ENCODE peak calls at places on chromosome 15, in ten cellular contexts. H is HCT116, G is dorsolateral prefrontal cortex, E is astrocyte, B is left ventricle myocardium inferior, Y is colonic mucosa, S is tibial nerve, D is ovary, X is sigmoid colon, A is thyroid gland. R is an unnamed sample.

GRCh38 chr15:97598353-97598798 is 362.1 kb upstream of the ARRDC4 start:
- DNase-seq in H (peak), G (no peak), E (no peak), B (no peak), Y (no peak), S (no peak), D (no peak), X (no peak), A (no peak), R (no peak)

GRCh38 chr15:58065011-58065444 is 483 bp downstream of the ALDH1A2 start:
- DNase-seq in H (no peak), G (no peak), E (no peak), B (peak), Y (peak), S (no peak), D (peak), X (peak), A (peak), R (peak)

GRCh38 chr15:98754283-98755022 is 106.1 kb downstream of the IGF1R start:
- DNase-seq in H (no peak), G (no peak), E (peak), B (no peak), Y (no peak), S (no peak), D (no peak), X (no peak), A (peak), R (no peak)

GRCh38 chr15:74441248-74441939 is 7.6 kb upstream of the SEMA7A start:
- DNase-seq in H (no peak), G (no peak), E (no peak), B (no peak), Y (no peak), S (no peak), D (peak), X (no peak), A (no peak), R (no peak)

GRCh38 chr15:66184936-66185790 is 68.4 kb downstream of the MEGF11 start:
- DNase-seq in H (no peak), G (no peak), E (no peak), B (no peak), Y (no peak), S (no peak), D (no peak), X (no peak), A (no peak), R (no peak)

GRCh38 chr15:91548588-91548987 is 304.9 kb upstream of the SLCO3A1 start:
- DNase-seq in H (no peak), G (no peak), E (peak), B (peak), Y (no peak), S (no peak), D (no peak), X (no peak), A (no peak), R (peak)

GRCh38 chr15:69893863-69894262 is 203.9 kb downstream of the TLE3 start:
- DNase-seq in H (no peak), G (peak), E (peak), B (peak), Y (peak), S (no peak), D (no peak), X (no peak), A (no peak), R (peak)

GRCh38 chr15:83108266-83109219 is 1.1 kb downstream of the TM6SF1 start:
- DNase-seq in H (no peak), G (peak), E (no peak), B (peak), Y (peak), S (no peak), D (no peak), X (peak), A (peak), R (peak)

GRCh38 chr15:98909968-98910885 is 97.4 kb downstream of the PGPEP1L start:
- DNase-seq in H (no peak), G (no peak), E (no peak), B (no peak), Y (no peak), S (no peak), D (no peak), X (no peak), A (no peak), R (peak)

GRCh38 chr15:48177383-48177874 is 666 bp downstream of the MYEF2 start:
- DNase-seq in H (no peak), G (no peak), E (peak), B (no peak), Y (no peak), S (no peak), D (no peak), X (no peak), A (peak), R (peak)

GRCh38 chr15:89143503-89144162 is 55.4 kb downstream of the ABHD2 start:
- DNase-seq in H (no peak), G (no peak), E (peak), B (no peak), Y (no peak), S (no peak), D (no peak), X (no peak), A (no peak), R (no peak)

GRCh38 chr15:68560501-68561113 is 18.2 kb upstream of the CORO2B start:
- DNase-seq in H (no peak), G (no peak), E (no peak), B (no peak), Y (no peak), S (peak), D (no peak), X (peak), A (no peak), R (no peak)

GRCh38 chr15:74392902-74393301 is 25.5 kb upstream of the CYP11A1 start:
- DNase-seq in H (no peak), G (no peak), E (no peak), B (no peak), Y (no peak), S (no peak), D (no peak), X (no peak), A (no peak), R (no peak)

GRCh38 chr15:74616020-74616939 is 644 bp downstream of the CLK3 start:
- DNase-seq in H (no peak), G (peak), E (peak), B (peak), Y (peak), S (peak), D (peak), X (peak), A (peak), R (peak)

GRCh38 chr15:71116366-71116765 is 1.1 kb downstream of the THSD4 start:
- DNase-seq in H (no peak), G (no peak), E (no peak), B (no peak), Y (peak), S (no peak), D (no peak), X (no peak), A (no peak), R (no peak)

GRCh38 chr15:71114887-71115566 is at the start of gene THSD4:
- DNase-seq in H (no peak), G (no peak), E (peak), B (peak), Y (peak), S (peak), D (peak), X (peak), A (peak), R (peak)

GRCh38 chr15:71114066-71114680 is 1.1 kb upstream of the THSD4 start:
- DNase-seq in H (no peak), G (no peak), E (no peak), B (no peak), Y (no peak), S (no peak), D (no peak), X (no peak), A (peak), R (no peak)

GRCh38 chr15:71116942-71117341 is 1.7 kb downstream of the THSD4 start:
- DNase-seq in H (no peak), G (no peak), E (no peak), B (peak), Y (peak), S (no peak), D (no peak), X (no peak), A (peak), R (peak)

DNA sequence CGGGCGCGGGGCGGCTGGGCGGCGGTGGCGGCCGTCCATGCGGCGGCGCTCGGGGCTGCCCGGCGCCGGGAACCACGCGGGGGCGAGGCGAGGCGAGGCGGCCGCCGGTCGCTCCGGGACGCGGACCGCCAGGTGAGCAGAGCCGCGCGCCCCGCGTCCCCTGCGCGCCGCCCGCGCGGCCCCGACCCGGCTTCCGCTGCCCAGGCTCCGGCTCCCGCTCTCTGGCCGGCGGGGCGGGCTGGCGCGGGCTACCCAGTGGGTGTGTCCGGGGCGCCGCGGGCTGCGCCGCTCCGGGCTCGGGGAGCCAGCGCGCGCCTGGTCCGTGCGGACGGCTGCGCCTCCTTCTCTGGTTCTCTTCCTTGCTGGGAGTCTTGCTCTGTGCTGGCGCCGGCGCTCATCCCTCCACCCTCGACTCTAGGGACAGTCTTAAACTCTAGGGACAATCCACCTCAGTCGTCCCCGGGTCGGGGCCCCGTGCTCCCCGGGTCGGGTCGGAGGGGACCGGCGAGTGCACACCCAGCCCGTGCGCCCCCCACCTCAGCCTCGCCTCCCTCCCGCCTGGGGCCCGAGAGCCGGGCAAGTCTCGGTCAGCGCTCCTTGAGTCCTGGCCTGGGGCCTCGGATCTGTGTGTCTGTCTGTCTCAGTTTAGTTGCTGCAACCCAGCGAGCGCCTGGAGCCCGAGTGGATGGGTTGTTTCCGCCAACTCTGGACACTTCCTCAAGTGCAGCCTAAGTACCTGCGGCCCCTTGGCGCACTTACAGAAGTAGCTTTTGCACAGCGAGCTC is 488 bp downstream of the THSD4 start:
- DNase-seq in H (no peak), G (no peak), E (peak), B (peak), Y (peak), S (no peak), D (peak), X (no peak), A (peak), R (peak)
- TF ChIP-seq CTCF in H (no peak), G (no peak), E (no peak), B (peak), Y (no peak), S (no peak), D (no peak), X (no peak), A (no peak), R (no peak)

GRCh38 chr15:37108725-37109124 is 8.4 kb upstream of the MEIS2 start:
- DNase-seq in H (no peak), G (no peak), E (no peak), B (no peak), Y (no peak), S (no peak), D (no peak), X (no peak), A (no peak), R (no peak)

GRCh38 chr15:37106490-37107001 is 6.2 kb upstream of the MEIS2 start:
- DNase-seq in H (no peak), G (no peak), E (no peak), B (peak), Y (no peak), S (no peak), D (peak), X (peak), A (no peak), R (peak)

GRCh38 chr15:37105795-37106333 is 5.5 kb upstream of the MEIS2 start:
- DNase-seq in H (no peak), G (no peak), E (no peak), B (no peak), Y (no peak), S (no peak), D (no peak), X (no peak), A (no peak), R (no peak)

GRCh38 chr15:37107754-37108724 is 7.7 kb upstream of the MEIS2 start:
- DNase-seq in H (no peak), G (no peak), E (no peak), B (no peak), Y (no peak), S (no peak), D (no peak), X (no peak), A (no peak), R (no peak)

DNA sequence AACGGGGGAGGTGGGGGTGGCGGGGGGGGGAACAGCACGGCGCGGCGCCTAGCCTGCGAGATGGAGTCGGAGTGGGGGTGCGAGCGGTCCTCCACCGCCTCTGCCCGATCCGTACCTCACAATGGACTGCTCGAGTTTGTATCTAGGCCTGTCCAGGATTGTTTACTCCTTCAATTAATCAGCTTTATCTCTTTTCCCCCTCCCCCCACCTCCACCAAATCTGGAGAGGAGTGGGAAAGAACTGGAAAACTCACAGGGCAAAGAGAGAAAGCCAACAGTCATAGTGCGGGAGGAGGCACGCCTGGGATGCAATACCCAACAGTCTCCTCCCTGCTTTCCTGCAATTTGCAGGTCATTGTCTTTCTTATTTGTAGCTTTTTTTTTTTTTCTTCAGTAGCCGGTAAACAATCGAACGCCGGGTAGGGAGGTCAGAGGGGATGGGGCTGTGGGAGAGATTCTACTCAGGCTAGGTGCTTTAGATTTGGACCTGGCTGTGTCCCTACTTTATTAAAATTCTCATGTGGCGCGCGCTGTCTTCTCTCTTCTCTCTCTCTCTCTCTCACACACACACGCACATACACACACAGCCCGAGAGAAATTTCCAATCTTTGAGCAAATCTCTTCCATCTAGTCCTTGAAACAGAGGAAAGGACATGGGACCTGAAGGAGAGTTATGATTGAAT is 6.9 kb upstream of the MEIS2 start:
- DNase-seq in H (no peak), G (no peak), E (no peak), B (no peak), Y (no peak), S (no peak), D (no peak), X (peak), A (no peak), R (no peak)
- H3K4me3 ChIP-seq in H (no peak), G (peak), E (no peak), B (peak), Y (no peak), S (no peak), D (peak), X (peak), A (no peak), R (no peak)

GRCh38 chr15:35783203-35783602 is 237.2 kb upstream of the DPH6 start:
- DNase-seq in H (no peak), G (no peak), E (no peak), B (no peak), Y (no peak), S (no peak), D (no peak), X (no peak), A (no peak), R (no peak)

GRCh38 chr15:35784745-35785144 is 238.8 kb upstream of the DPH6 start:
- DNase-seq in H (no peak), G (no peak), E (no peak), B (no peak), Y (no peak), S (no peak), D (no peak), X (no peak), A (peak), R (no peak)
- H3K27ac ChIP-seq in H (no peak), G (no peak), E (no peak), B (no peak), Y (no peak), S (no peak), D (no peak), X (no peak), A (no peak), R (no peak)

GRCh38 chr15:80849308-80849707 is 70.1 kb downstream of the CEMIP start:
- DNase-seq in H (no peak), G (no peak), E (peak), B (no peak), Y (no peak), S (no peak), D (no peak), X (no peak), A (peak), R (no peak)

GRCh38 chr15:80841537-80841936 is 62.4 kb downstream of the CEMIP start:
- DNase-seq in H (no peak), G (no peak), E (no peak), B (no peak), Y (no peak), S (no peak), D (no peak), X (no peak), A (no peak), R (no peak)

GRCh38 chr15:80844011-80844732 is 65.0 kb downstream of the CEMIP start:
- DNase-seq in H (no peak), G (peak), E (peak), B (no peak), Y (no peak), S (no peak), D (no peak), X (no peak), A (no peak), R (no peak)

GRCh38 chr15:80850941-80851451 is 71.8 kb downstream of the CEMIP start:
- DNase-seq in H (peak), G (no peak), E (peak), B (no peak), Y (no peak), S (no peak), D (no peak), X (no peak), A (no peak), R (no peak)

DNA sequence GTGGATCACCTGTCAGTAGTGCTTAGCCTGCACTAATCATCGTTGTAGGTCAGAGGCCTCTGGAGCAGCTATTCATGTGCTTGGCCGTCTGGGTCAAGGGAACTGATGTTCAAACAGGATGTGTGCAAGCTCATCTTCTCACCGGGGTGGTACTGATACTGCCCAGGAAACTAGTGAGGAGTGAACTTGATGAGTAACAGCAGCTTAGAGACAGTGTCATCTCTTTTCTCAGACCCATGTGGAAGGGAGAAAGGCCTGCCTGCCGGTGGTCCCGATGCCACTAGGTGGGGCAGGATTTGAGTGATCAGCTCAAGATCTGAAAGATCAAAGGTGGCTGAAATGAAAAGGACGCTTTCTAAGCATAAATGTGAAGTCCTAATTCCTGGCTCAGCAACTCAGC is 67.2 kb downstream of the CEMIP start:
- DNase-seq in H (no peak), G (no peak), E (no peak), B (no peak), Y (no peak), S (no peak), D (no peak), X (no peak), A (no peak), R (no peak)
- TF ChIP-seq CTCF in H (no peak), G (no peak), E (no peak), B (no peak), Y (no peak), S (no peak), D (no peak), X (no peak), A (no peak), R (no peak)

DNA sequence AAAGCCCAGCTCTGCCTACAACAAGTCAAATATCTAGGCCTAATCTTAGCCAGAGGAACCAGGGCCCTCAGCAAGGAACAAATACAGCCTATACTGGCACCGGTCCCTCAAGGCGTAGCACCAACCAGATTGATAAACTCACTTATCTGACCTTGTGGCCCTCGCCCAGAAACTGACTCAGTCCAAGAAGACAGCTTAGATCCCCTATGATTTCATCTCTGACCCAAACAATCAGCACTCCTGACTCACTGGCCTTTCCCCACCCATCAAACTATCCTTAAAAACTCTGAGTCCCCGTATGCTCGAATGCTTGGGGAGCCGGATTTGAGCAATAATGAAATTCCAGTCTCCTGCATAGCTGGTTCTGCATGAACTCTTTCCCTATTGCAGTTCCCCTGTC is 1.7 kb upstream of the SORD start:
- DNase-seq in H (no peak), G (no peak), E (no peak), B (no peak), Y (no peak), S (no peak), D (no peak), X (no peak), A (peak), R (no peak)
- H3K4me3 ChIP-seq in H (no peak), G (no peak), E (no peak), B (no peak), Y (no peak), S (no peak), D (no peak), X (no peak), A (no peak), R (no peak)